ENCODE peak calls at places on chromosomes 4 and X, in nine cellular contexts. H, X, S, C, A, G, M, R and E are unnamed samples.

GRCh38 chr4:136484996-136485395 is 1047.3 kb downstream of the PCDH18 start:
- DNase-seq in X (no peak), A (no peak), G (no peak), M (no peak), C (no peak), S (no peak), H (no peak), R (no peak), E (no peak)

GRCh38 chr4:20249333-20249732 is 2.4 kb upstream of the SLIT2 start:
- DNase-seq in M (no peak), H (peak), S (no peak), R (no peak), A (no peak), G (no peak), X (peak), C (no peak), E (no peak)

GRCh38 chrX:32937043-32937442 is 274.3 kb downstream of the DMD start:
- DNase-seq in M (no peak), C (no peak), R (no peak), H (no peak), G (no peak), S (no peak), A (no peak), X (no peak), E (no peak)

GRCh38 chr4:28621541-28621940 is 1760.9 kb downstream of the STIM2 start:
- DNase-seq in R (no peak), C (no peak), S (no peak), M (no peak), G (no peak), H (peak), A (no peak), X (no peak), E (no peak)

GRCh38 chr4:100041646-100042045 is 91.6 kb upstream of the H2AZ1 start:
- DNase-seq in G (no peak), S (no peak), H (no peak), C (no peak), A (no peak), R (no peak), M (no peak), X (no peak), E (no peak)

GRCh38 chr4:121936101-121936500 is 15.8 kb downstream of the TRPC3 start:
- DNase-seq in M (no peak), R (no peak), X (no peak), C (no peak), G (no peak), S (no peak), A (no peak), H (no peak), E (no peak)

GRCh38 chr4:75995727-75996126 is 5.0 kb upstream of the SDAD1 start:
- DNase-seq in C (no peak), A (no peak), G (no peak), M (no peak), H (peak), S (no peak), R (peak), X (peak), E (no peak)

GRCh38 chr4:85005865-85006377 is 39.4 kb upstream of the WDFY3 start:
- DNase-seq in S (no peak), A (no peak), H (peak), R (peak), C (no peak), X (peak), M (no peak), G (no peak), E (no peak)

GRCh38 chr4:139609647-139610046 is 53.6 kb upstream of the SETD7 start:
- DNase-seq in G (no peak), R (peak), X (peak), M (no peak), H (peak), C (no peak), S (no peak), A (no peak), E (no peak)

GRCh38 chr4:107654694-107655093 is 65.3 kb downstream of the PAPSS1 start:
- DNase-seq in H (no peak), X (peak), R (no peak), S (no peak), A (no peak), C (no peak), G (no peak), M (no peak), E (no peak)

GRCh38 chr4:56863441-56864129 is 42.1 kb upstream of the SPINK2 start:
- DNase-seq in G (no peak), A (no peak), S (no peak), M (no peak), H (no peak), X (no peak), R (peak), C (no peak), E (no peak)

GRCh38 chr4:147596976-147597375 is 20.2 kb upstream of the TMEM184C start:
- DNase-seq in G (no peak), M (no peak), C (no peak), X (peak), R (peak), A (peak), S (no peak), H (peak), E (no peak)

GRCh38 chr4:151169900-151170299 is 70.5 kb downstream of the RPS3A start:
- DNase-seq in A (no peak), M (no peak), S (no peak), C (no peak), X (peak), G (no peak), R (no peak), H (peak), E (no peak)

GRCh38 chr4:159698336-159698735 is 595.5 kb downstream of the RAPGEF2 start:
- DNase-seq in R (no peak), G (no peak), H (no peak), M (no peak), S (no peak), X (peak), C (no peak), A (no peak), E (no peak)

GRCh38 chrX:131895002-131895401 is 128.1 kb upstream of the STK26 start:
- DNase-seq in G (no peak), H (peak), A (no peak), C (no peak), X (peak), M (no peak), S (no peak), R (peak), E (no peak)

GRCh38 chr4:116598980-116599789 is 486.2 kb downstream of the TRAM1L1 start:
- DNase-seq in S (no peak), X (no peak), R (no peak), M (no peak), G (no peak), C (no peak), H (no peak), A (no peak), E (no peak)

GRCh38 chr4:86220137-86220536 is 139.7 kb downstream of the MAPK10 start:
- DNase-seq in M (no peak), S (no peak), G (no peak), A (no peak), R (no peak), H (peak), C (no peak), X (peak), E (no peak)

GRCh38 chr4:42313872-42314271 is 83.4 kb upstream of the SHISA3 start:
- DNase-seq in R (no peak), S (no peak), C (no peak), G (no peak), A (no peak), X (no peak), M (no peak), H (no peak), E (no peak)

GRCh38 chr4:169005453-169006099 is 4.5 kb downstream of the CBR4 start:
- DNase-seq in R (no peak), H (peak), S (no peak), X (peak), G (no peak), M (no peak), C (no peak), A (no peak), E (no peak)